ENCODE peak calls at places on chromosome 2, in ten cellular contexts. V is RPMI8226; L is LoVo; D is A172; G is Right ventricle myocardium superior; F is stimulated activated CD8-positive, alpha-beta memory T cell treated with anti-CD3 and anti-CD28 coated beads, Interleukin-7, amount 100 ng/mL, for 1 hour; C is kidney glomerular epithelial cell; O is SW480; T is EL; H is T-helper 2 cell. K is an unnamed sample.
A peak's percentile ranks its signal among the peaks of the same experiment; 100 is the strongest.

GRCh38 chr2:63763336-63764056 is 78.2 kb upstream of the UGP2 start:
- DNase-seq in L (no peak), O (no peak), H (no peak), D (no peak), V (no peak), F (no peak), C (no peak), T (peak; percentile 42), G (no peak), K (no peak)

GRCh38 chr2:72109904-72110303 is 37.8 kb downstream of the CYP26B1 start:
- DNase-seq in D (no peak), G (no peak), V (no peak), O (no peak), C (no peak), T (no peak), H (no peak), L (no peak), F (no peak), K (no peak)

GRCh38 chr2:18078206-18078605 is 199.7 kb downstream of the KCNS3 start:
- DNase-seq in O (no peak), L (no peak), F (no peak), C (no peak), D (no peak), T (no peak), H (no peak), V (no peak), G (no peak), K (no peak)

GRCh38 chr2:200305797-200306718 is at the start of gene SPATS2L:
- DNase-seq in H (peak; percentile 15), D (peak; percentile 69), C (peak; percentile 81), T (peak; percentile 85), F (no peak), L (peak; percentile 69), V (peak; percentile 55), G (peak; percentile 88), O (peak; percentile 82), K (no peak)

GRCh38 chr2:102013200-102014040 is 21.7 kb downstream of the IL1R2 start:
- DNase-seq in T (no peak), L (no peak), H (no peak), F (no peak), V (no peak), C (no peak), G (no peak), O (no peak), D (no peak), K (no peak)

GRCh38 chr2:229133155-229133772 is 137.8 kb downstream of the PID1 start:
- DNase-seq in L (peak; percentile 66), C (no peak), D (peak; percentile 78), H (no peak), O (peak; percentile 47), V (peak; percentile 3), F (no peak), T (peak; percentile 36), G (no peak), K (no peak)

GRCh38 chr2:27537287-27537686 is 40.6 kb downstream of the GCKR start:
- DNase-seq in C (no peak), L (no peak), G (no peak), V (no peak), T (no peak), H (no peak), F (no peak), D (no peak), O (no peak), K (no peak)

GRCh38 chr2:113124181-113124961 is 3.0 kb upstream of the IL1RN start:
- DNase-seq in O (peak; percentile 33), L (no peak), D (peak; percentile 46), V (no peak), F (no peak), G (no peak), C (no peak), H (no peak), T (peak; percentile 55), K (no peak)

K was measured in cerebellar nuclear complex.